ENCODE peak calls at places on chromosomes 5 and 9, in four cellular contexts. D is right cardiac atrium, A is spleen, T is RWPE1. P is an unnamed sample.

GRCh38 chr9:134694368-134694665 is 52.7 kb downstream of the COL5A1 start:
- DNase-seq in D (no peak), A (peak), T (no peak), P (no peak)

GRCh38 chr5:65264420-65264819 is 217.3 kb downstream of the ADAMTS6 start:
- DNase-seq in D (no peak), A (no peak), T (no peak), P (no peak)

GRCh38 chr5:63141582-63141981 is 563.0 kb downstream of the LRRC70 start:
- DNase-seq in D (no peak), A (no peak), T (no peak), P (no peak)

GRCh38 chr9:124754289-124754688 is 16.8 kb downstream of the NR6A1 start:
- DNase-seq in D (no peak), A (no peak), T (peak), P (no peak)

GRCh38 chr9:72856985-72857631 is 95.7 kb downstream of the ALDH1A1 start:
- DNase-seq in D (no peak), A (no peak), T (peak), P (no peak)

GRCh38 chr5:12837592-12837991 is 933.3 kb upstream of the CTNND2 start:
- DNase-seq in D (no peak), A (no peak), T (no peak), P (no peak)

GRCh38 chr5:116953251-116953934 is 378.8 kb upstream of the SEMA6A start:
- DNase-seq in D (no peak), A (no peak), T (no peak), P (no peak)

GRCh38 chr9:561430-561829 is 280.1 kb upstream of the DMRT1 start:
- DNase-seq in D (no peak), A (no peak), T (no peak), P (no peak)

GRCh38 chr9:80881946-80882345 is 807.4 kb downstream of the TLE1 start:
- DNase-seq in D (no peak), A (no peak), T (no peak), P (no peak)

GRCh38 chr5:120817044-120817985 is 353.2 kb downstream of the PRR16 start:
- DNase-seq in D (no peak), A (no peak), T (no peak), P (no peak)

GRCh38 chr5:40914835-40915234 is 5.5 kb downstream of the C7 start:
- DNase-seq in D (no peak), A (no peak), T (no peak), P (no peak)

GRCh38 chr5:168642019-168642418 is 62.9 kb upstream of the PANK3 start:
- DNase-seq in D (no peak), A (no peak), T (no peak), P (no peak)

GRCh38 chr9:101148344-101148743 is 119.8 kb downstream of the PLPPR1 start:
- DNase-seq in D (no peak), A (no peak), T (no peak), P (no peak)

GRCh38 chr5:150214289-150214688 is 24.4 kb downstream of the SLC6A7 start:
- DNase-seq in D (peak), A (no peak), T (no peak), P (no peak)

GRCh38 chr5:114561415-114561814 is 199.5 kb downstream of the KCNN2 start:
- DNase-seq in D (no peak), A (no peak), T (no peak), P (no peak)

GRCh38 chr9:78857371-78858225 is 560.7 kb downstream of the PSAT1 start:
- DNase-seq in D (no peak), A (no peak), T (no peak), P (peak)

GRCh38 chr9:127004946-127005769 is 90.6 kb downstream of the RALGPS1 start:
- DNase-seq in D (no peak), A (no peak), T (no peak), P (peak)

GRCh38 chr9:89000281-89000875 is 9.1 kb downstream of the S1PR3 start:
- DNase-seq in D (peak), A (no peak), T (no peak), P (no peak)

GRCh38 chr9:99133145-99133544 is 28.2 kb downstream of the TGFBR1 start:
- DNase-seq in D (no peak), A (no peak), T (no peak), P (no peak)

GRCh38 chr5:82386576-82386975 is 108.4 kb upstream of the RPS23 start:
- DNase-seq in D (no peak), A (no peak), T (no peak), P (no peak)

GRCh38 chr5:58459860-58460726 is at the start of gene PLK2:
- DNase-seq in D (peak), A (peak), T (peak), P (peak)

GRCh38 chr5:83034036-83034435 is 43.2 kb downstream of the TMEM167A start:
- DNase-seq in D (no peak), A (no peak), T (no peak), P (no peak)

GRCh38 chr9:83449166-83449565 is 89.0 kb downstream of the FRMD3 start:
- DNase-seq in D (peak), A (no peak), T (no peak), P (no peak)

GRCh38 chr9:93268551-93269314 is 84.8 kb downstream of the WNK2 start:
- DNase-seq in D (no peak), A (peak), T (no peak), P (no peak)

GRCh38 chr9:101536351-101536750 is 2.7 kb downstream of the RNF20 start:
- DNase-seq in D (no peak), A (no peak), T (peak), P (no peak)

GRCh38 chr5:172543484-172544298 is 89.4 kb upstream of the SH3PXD2B start:
- DNase-seq in D (no peak), A (peak), T (no peak), P (no peak)

GRCh38 chr9:120152295-120152694 is 427.7 kb downstream of the CDK5RAP2 start:
- DNase-seq in D (peak), A (no peak), T (no peak), P (no peak)

GRCh38 chr5:1493941-1494340 is 29.8 kb downstream of the LPCAT1 start:
- DNase-seq in D (no peak), A (no peak), T (no peak), P (no peak)

GRCh38 chr9:121902483-121903135 is 190.5 kb downstream of the TTLL11 start:
- DNase-seq in D (no peak), A (no peak), T (no peak), P (no peak)

GRCh38 chr5:130710596-130710995 is 454.5 kb downstream of the HINT1 start:
- DNase-seq in D (no peak), A (no peak), T (peak), P (no peak)

GRCh38 chr5:140868721-140869554 is at the start of gene PCDHA11:
- DNase-seq in D (no peak), A (no peak), T (peak), P (no peak)

GRCh38 chr5:125058185-125058826 is 311.9 kb upstream of the ZNF608 start:
- DNase-seq in D (no peak), A (no peak), T (no peak), P (no peak)

GRCh38 chr5:140372971-140373487 is 13.0 kb downstream of the SLC4A9 start:
- DNase-seq in D (peak), A (peak), T (peak), P (no peak)

GRCh38 chr9:137305788-137306545 is 3.9 kb upstream of the NRARP start:
- DNase-seq in D (peak), A (peak), T (no peak), P (no peak)

GRCh38 chr5:64742821-64743220 is 25.7 kb downstream of the SREK1IP1 start:
- DNase-seq in D (no peak), A (no peak), T (no peak), P (no peak)

GRCh38 chr9:130002320-130002719 is 40.7 kb downstream of the FNBP1 start:
- DNase-seq in D (no peak), A (no peak), T (no peak), P (no peak)

GRCh38 chr9:107208121-107208520 is 75.0 kb upstream of the RAD23B start:
- DNase-seq in D (no peak), A (no peak), T (no peak), P (no peak)
- H3K27ac ChIP-seq in D (no peak), A (no peak), T (no peak), P (no peak)

DNA sequence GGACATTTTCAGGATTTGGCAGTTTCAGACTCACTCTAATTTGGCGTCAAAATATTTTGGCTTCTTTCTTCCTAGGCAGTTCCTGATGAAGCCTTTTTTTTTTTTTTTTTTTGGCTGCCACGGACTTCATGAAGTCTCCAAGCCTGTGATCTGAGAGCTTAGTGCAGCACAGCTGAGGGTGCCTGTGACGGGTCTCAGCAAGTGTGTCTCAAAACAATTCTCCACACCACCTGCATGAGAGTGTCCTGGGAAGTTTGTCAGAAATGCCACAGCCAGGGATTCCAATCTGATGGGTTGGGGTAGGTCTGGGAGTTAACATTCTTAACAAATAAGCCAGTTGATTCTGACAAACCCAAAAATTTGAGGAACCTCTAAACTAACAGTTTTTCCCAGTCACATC is 6.1 kb upstream of the ESM1 start:
- DNase-seq in D (no peak), A (no peak), T (no peak), P (no peak)
- H3K27ac ChIP-seq in D (no peak), A (no peak), T (no peak), P (peak)

DNA sequence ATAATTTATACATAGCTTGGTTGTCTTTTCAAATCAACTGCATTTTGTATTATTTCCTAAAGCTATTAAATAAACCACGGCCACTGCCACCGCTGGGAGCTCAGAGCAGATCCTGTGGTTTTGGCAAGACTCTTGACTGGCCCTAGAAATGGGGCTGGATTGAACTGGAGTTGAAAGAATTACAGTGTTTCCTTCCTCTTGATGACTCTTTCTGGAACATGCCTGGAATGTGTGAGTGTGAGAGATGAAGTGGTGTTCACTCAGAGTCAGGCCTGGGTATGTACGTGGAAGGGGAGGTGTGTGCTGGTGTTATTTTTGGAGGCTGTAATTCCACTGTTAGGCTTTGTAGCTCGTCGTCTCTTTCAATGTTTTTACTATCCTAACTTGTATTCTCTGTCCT is 45.9 kb downstream of the TEK start:
- DNase-seq in D (no peak), A (no peak), T (peak), P (peak)
- H3K27ac ChIP-seq in D (no peak), A (no peak), T (peak), P (peak)

DNA sequence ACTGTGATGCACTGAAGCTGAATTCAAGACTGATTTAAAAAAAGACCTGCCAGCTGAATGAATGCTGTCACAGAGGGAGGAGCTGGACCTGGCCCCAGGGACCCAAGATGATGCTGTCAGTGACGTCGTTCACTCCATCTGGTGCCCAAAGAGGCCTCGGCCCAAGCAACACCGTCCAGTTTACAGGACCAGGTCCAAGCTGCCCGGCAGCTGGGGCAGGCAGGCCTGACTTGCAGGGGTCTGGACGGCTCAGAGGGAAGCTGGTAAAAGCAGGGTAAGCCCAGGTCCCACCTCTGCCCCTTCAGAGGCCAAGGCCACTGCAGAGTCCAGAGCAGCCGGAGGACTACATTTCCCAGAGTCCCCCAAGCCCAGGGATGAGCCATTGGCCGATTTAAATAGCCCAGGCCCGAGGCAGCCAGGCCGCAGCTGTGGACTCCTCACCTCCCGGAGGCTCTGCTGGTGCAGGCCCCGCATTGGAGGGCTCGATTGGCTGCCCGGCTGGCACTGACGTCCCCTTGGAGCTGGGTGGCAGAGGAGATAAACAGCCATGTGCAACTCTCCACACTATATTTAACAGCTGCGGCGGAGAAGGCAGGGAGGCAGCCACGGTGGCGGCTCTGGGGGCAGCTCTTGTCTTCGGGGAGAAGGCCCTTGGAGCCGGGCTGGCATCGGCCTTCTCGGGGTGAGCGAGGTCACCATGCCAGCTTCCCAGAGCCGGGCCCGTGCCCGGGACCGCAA is at the start of gene PLPP7:
- DNase-seq in D (peak), A (no peak), T (no peak), P (no peak)
- H3K27ac ChIP-seq in D (peak), A (no peak), T (no peak), P (no peak)

GRCh38 chr5:135062216-135063055 is 28.4 kb upstream of the PITX1 start:
- DNase-seq in D (no peak), A (peak), T (no peak), P (no peak)
- H3K27ac ChIP-seq in D (no peak), A (no peak), T (no peak), P (no peak)

GRCh38 chr9:4762889-4763521 is 22.0 kb upstream of the AK3 start:
- DNase-seq in D (peak), A (peak), T (no peak), P (no peak)
- H3K27ac ChIP-seq in D (no peak), A (peak), T (no peak), P (no peak)

GRCh38 chr5:163735069-163735468 is 229.7 kb downstream of the MAT2B start:
- DNase-seq in D (no peak), A (no peak), T (no peak), P (no peak)
- H3K27ac ChIP-seq in D (no peak), A (no peak), T (no peak), P (no peak)

DNA sequence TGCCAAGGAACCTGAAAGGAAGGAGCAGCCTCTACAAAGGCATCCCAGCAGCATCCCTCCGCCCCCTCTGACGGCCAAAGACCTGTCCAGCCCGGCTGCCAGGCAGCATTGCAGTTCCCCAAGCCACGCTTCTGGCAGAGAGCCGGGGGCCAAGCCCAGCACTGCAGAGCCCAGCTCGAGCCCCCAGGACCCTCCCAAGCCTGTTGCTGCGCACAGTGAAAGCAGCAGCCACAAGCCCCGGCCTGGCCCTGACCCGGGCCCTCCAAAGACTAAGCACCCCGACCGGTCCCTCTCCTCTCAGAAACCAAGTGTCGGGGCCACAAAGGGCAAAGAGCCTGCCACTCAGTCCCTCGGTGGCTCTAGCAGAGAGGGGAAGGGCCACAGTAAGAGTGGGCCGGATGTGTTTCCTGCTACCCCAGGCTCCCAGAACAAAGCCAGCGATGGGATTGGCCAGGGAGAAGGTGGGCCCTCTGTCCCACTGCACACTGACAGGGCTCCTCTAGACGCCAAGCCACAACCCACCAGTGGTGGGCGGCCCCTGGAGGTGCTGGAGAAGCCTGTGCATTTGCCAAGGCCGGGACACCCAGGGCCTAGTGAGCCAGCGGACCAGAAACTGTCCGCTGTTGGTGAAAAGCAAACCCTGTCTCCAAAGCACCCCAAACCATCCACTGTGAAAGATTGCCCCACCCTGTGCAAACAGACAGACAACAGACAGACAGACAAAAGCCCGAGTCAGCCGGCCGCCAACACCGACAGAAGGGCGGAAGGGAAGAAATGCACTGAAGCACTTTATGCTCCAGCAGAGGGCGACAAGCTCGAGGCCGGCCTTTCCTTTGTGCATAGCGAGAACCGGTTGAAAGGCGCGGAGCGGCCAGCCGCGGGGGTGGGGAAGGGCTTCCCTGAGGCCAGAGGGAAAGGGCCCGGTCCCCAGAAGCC is 30.8 kb downstream of the CD180 start:
- DNase-seq in D (peak), A (peak), T (peak), P (peak)
- H3K27ac ChIP-seq in D (peak), A (peak), T (peak), P (peak)